ENCODE peak calls at places on chromosome 21, in five cellular contexts. M is colonic mucosa, R is neural progenitor cell, U is GM04503, Q is globus pallidus. W is an unnamed sample.

GRCh38 chr21:40793057-40793456 is 53.9 kb downstream of the DSCAM start:
- DNase-seq in R (no peak), U (no peak), M (no peak), Q (peak), W (no peak)

GRCh38 chr21:39660191-39660590 is 47.5 kb downstream of the B3GALT5 start:
- DNase-seq in M (peak), Q (no peak), U (no peak), R (no peak), W (no peak)

GRCh38 chr21:35243171-35243570 is 194.1 kb upstream of the RUNX1 start:
- DNase-seq in M (no peak), U (no peak), R (no peak), Q (no peak), W (no peak)

GRCh38 chr21:45590726-45591618 is 48.7 kb upstream of the SLC19A1 start:
- DNase-seq in Q (no peak), R (no peak), M (no peak), U (no peak), W (no peak)

GRCh38 chr21:42235593-42235992 is 16.7 kb downstream of the ABCG1 start:
- DNase-seq in U (no peak), R (no peak), Q (no peak), M (no peak), W (no peak)

GRCh38 chr21:45154511-45155508 is 80.4 kb downstream of the ADARB1 start:
- DNase-seq in Q (no peak), M (peak), R (no peak), U (peak), W (no peak)

GRCh38 chr21:36709868-36710728 is 11.2 kb downstream of the SIM2 start:
- DNase-seq in M (no peak), U (no peak), Q (no peak), R (peak), W (no peak)

GRCh38 chr21:36379236-36379635 is 6.0 kb upstream of the CHAF1B start:
- DNase-seq in R (peak), Q (no peak), M (no peak), U (no peak), W (no peak)

GRCh38 chr21:35120631-35121180 is 71.6 kb upstream of the RUNX1 start:
- DNase-seq in M (no peak), U (no peak), Q (no peak), R (peak), W (no peak)

GRCh38 chr21:39014751-39015150 is 168.5 kb downstream of the PSMG1 start:
- DNase-seq in Q (no peak), R (no peak), M (no peak), U (peak), W (no peak)

GRCh38 chr21:46425566-46425965 is 33.1 kb upstream of the DIP2A start:
- DNase-seq in U (no peak), Q (no peak), R (no peak), M (no peak), W (no peak)

GRCh38 chr21:44261191-44261631 is 486 bp downstream of the DNMT3L start:
- DNase-seq in U (no peak), R (no peak), M (no peak), Q (no peak), W (no peak)

GRCh38 chr21:43693981-43694380 is 24.9 kb upstream of the PDXK start:
- DNase-seq in R (no peak), M (no peak), Q (no peak), U (no peak), W (no peak)

GRCh38 chr21:32884062-32884461 is 112.5 kb upstream of the PAXBP1 start:
- DNase-seq in Q (no peak), U (no peak), R (no peak), M (no peak), W (no peak)

W was measured in Ammon's horn.